ENCODE peak calls at places on chromosomes 12 and 14, in six cellular contexts. D is GM12865, K is HL-60, S is left lung, T is mucosa of descending colon, C is HepG2. R is an unnamed sample.

GRCh38 chr12:122028601-122029560 is 7.2 kb downstream of the BCL7A start:
- DNase-seq in D (peak; percentile 74), K (no peak), S (no peak), T (no peak), C (no peak), R (no peak)

GRCh38 chr14:93029911-93030555 is 85.7 kb downstream of the ITPK1 start:
- DNase-seq in D (no peak), K (no peak), S (no peak), T (no peak), C (no peak), R (no peak)

GRCh38 chr12:121252712-121253345 is 42.9 kb downstream of the P2RX4 start:
- DNase-seq in D (no peak), K (no peak), S (no peak), T (no peak), C (no peak), R (no peak)

GRCh38 chr12:46221255-46222128 is 47.4 kb downstream of the SLC38A1 start:
- DNase-seq in D (no peak), K (no peak), S (no peak), T (no peak), C (no peak), R (no peak)

GRCh38 chr14:77848031-77848430 is 48.1 kb downstream of the ADCK1 start:
- DNase-seq in D (no peak), K (no peak), S (no peak), T (no peak), C (no peak), R (no peak)

GRCh38 chr12:89181271-89181920 is 170.9 kb downstream of the DUSP6 start:
- DNase-seq in D (no peak), K (no peak), S (no peak), T (no peak), C (no peak), R (no peak)

GRCh38 chr12:57612711-57613426 is 1.6 kb downstream of the ARHGEF25 start:
- DNase-seq in D (no peak), K (no peak), S (no peak), T (no peak), C (no peak), R (no peak)

GRCh38 chr14:100535287-100536131 is 51.7 kb downstream of the BEGAIN start:
- DNase-seq in D (no peak), K (no peak), S (peak; percentile 25), T (no peak), C (no peak), R (peak; percentile 31)

GRCh38 chr12:89225808-89226368 is 126.4 kb downstream of the DUSP6 start:
- DNase-seq in D (peak; percentile 57), K (no peak), S (peak; percentile 33), T (peak; percentile 85), C (no peak), R (no peak)

GRCh38 chr12:123363385-123363742 is 1.3 kb downstream of the SBNO1 start:
- DNase-seq in D (peak; percentile 39), K (no peak), S (no peak), T (peak; percentile 45), C (no peak), R (no peak)

GRCh38 chr14:30389134-30389900 is 169.6 kb upstream of the G2E3 start:
- DNase-seq in D (no peak), K (no peak), S (no peak), T (no peak), C (no peak), R (no peak)

GRCh38 chr12:6444704-6445688 is at the start of gene CD27:
- DNase-seq in D (peak; percentile 79), K (no peak), S (no peak), T (no peak), C (no peak), R (no peak)

GRCh38 chr12:6605425-6606330 is 1.5 kb downstream of the CHD4 start:
- DNase-seq in D (peak; percentile 40), K (peak; percentile 43), S (no peak), T (peak; percentile 41), C (no peak), R (no peak)

GRCh38 chr14:97976861-97977260 is 1179.7 kb downstream of the VRK1 start:
- DNase-seq in D (no peak), K (no peak), S (peak; percentile 35), T (peak; percentile 86), C (no peak), R (peak; percentile 40)

GRCh38 chr12:14545144-14546124 is 22.2 kb downstream of the PLBD1 start:
- DNase-seq in D (no peak), K (no peak), S (no peak), T (no peak), C (no peak), R (no peak)

GRCh38 chr12:96587691-96588090 is 98.3 kb downstream of the CFAP54 start:
- DNase-seq in D (no peak), K (no peak), S (no peak), T (no peak), C (no peak), R (no peak)

GRCh38 chr14:67517083-67517482 is 16.0 kb upstream of the PLEKHH1 start:
- DNase-seq in D (no peak), K (no peak), S (no peak), T (no peak), C (no peak), R (no peak)

GRCh38 chr14:41642402-41643195 is 35.9 kb downstream of the LRFN5 start:
- DNase-seq in D (no peak), K (no peak), S (no peak), T (no peak), C (no peak), R (no peak)

GRCh38 chr14:41641690-41642089 is 35.0 kb downstream of the LRFN5 start:
- DNase-seq in D (no peak), K (no peak), S (no peak), T (no peak), C (no peak), R (no peak)

GRCh38 chr14:41636492-41637392 is 30.1 kb downstream of the LRFN5 start:
- DNase-seq in D (no peak), K (no peak), S (no peak), T (no peak), C (peak; percentile 35), R (no peak)
- TF ChIP-seq CTCF in D (no peak), K (no peak), S (no peak), T (no peak), C (no peak), R (no peak)

GRCh38 chr14:47439953-47440352 is 235.5 kb downstream of the MDGA2 start:
- DNase-seq in D (no peak), K (no peak), S (no peak), T (no peak), C (no peak), R (no peak)

GRCh38 chr14:47447076-47447475 is 228.3 kb downstream of the MDGA2 start:
- DNase-seq in D (no peak), K (no peak), S (no peak), T (no peak), C (no peak), R (no peak)

GRCh38 chr14:47438650-47439140 is 236.7 kb downstream of the MDGA2 start:
- DNase-seq in D (no peak), K (no peak), S (no peak), T (no peak), C (no peak), R (no peak)

GRCh38 chr14:47442206-47442605 is 233.2 kb downstream of the MDGA2 start:
- DNase-seq in D (no peak), K (no peak), S (peak; percentile 32), T (no peak), C (peak; percentile 35), R (no peak)
- TF ChIP-seq CTCF in D (no peak), K (no peak), S (no peak), T (no peak), C (peak; percentile 43), R (no peak)

GRCh38 chr12:105369014-105369413 is 38.5 kb downstream of the C12orf75 start:
- DNase-seq in D (no peak), K (no peak), S (no peak), T (peak; percentile 10), C (no peak), R (no peak)
- TF ChIP-seq CTCF in D (no peak), K (no peak), S (no peak), T (no peak), C (no peak), R (no peak)

GRCh38 chr14:105294142-105294597 is 6.6 kb downstream of the BRF1 start:
- DNase-seq in D (peak; percentile 61), K (peak; percentile 21), S (no peak), T (no peak), C (no peak), R (no peak)
- TF ChIP-seq CTCF in D (no peak), K (no peak), S (no peak), T (no peak), C (no peak), R (no peak)

GRCh38 chr12:99746538-99746937 is 99.0 kb downstream of the GARIN6 start:
- DNase-seq in D (no peak), K (no peak), S (no peak), T (no peak), C (no peak), R (no peak)
- TF ChIP-seq CTCF in D (no peak), K (no peak), S (no peak), T (no peak), C (no peak), R (no peak)

DNA sequence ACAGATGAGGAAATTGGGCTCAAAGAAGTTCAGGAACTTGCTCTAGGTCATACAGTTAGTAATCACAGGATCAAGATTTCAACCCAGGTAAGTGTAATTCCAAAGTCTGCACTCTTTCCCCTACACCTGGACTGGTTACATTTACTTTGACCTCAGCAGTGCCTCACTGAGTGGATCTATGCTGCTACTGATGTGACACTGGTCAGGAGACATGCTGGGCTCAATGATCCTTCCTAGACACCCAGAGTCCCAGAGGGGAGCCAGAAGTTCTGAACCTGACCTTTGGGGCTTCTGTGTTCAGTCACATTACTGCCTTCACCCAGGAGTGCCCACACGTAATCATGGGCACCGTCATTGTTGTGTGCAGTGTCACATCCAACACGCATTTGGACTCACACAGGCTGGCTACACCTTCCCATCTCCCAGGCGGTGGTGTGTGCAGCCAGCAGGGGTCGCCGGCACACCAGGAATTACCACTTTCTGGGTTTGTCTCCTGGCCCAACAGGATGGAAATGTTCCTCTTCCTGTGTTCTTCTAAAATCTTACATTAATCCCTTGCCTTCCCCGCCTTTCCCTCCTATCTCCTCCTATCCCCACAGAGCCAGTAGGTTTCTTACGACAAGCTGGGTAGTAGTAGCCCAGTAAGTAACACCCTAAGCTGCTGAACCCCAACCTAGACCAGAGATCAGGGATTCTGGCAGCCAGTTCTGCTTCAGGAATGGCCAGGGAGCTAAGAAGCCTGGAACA is 25.6 kb downstream of the CALCOCO1 start:
- DNase-seq in D (peak; percentile 78), K (peak; percentile 71), S (peak; percentile 73), T (peak; percentile 89), C (peak; percentile 43), R (peak; percentile 84)
- TF ChIP-seq CTCF in D (peak; percentile 97), K (peak; percentile 93), S (peak; percentile 88), T (peak; percentile 85), C (peak; percentile 97), R (peak; percentile 93)

R was measured in lower lobe of right lung.